ENCODE peak calls at places on chromosomes 4 and X, in seven cellular contexts. D is H1, K is trophoblast cell, G is mesendoderm, J is H9, B is neuronal stem cell, X is mesenchymal stem cell. W is an unnamed sample.

GRCh38 chr4:54784188-54784671 is 126.5 kb downstream of the KIT start:
- DNase-seq in D (no peak), X (peak; percentile 77), J (no peak), G (no peak), K (peak; percentile 58), B (no peak), W (peak; percentile 91)

GRCh38 chr4:155419266-155419665 is 42.5 kb upstream of the MAP9 start:
- DNase-seq in K (no peak), J (no peak), G (no peak), X (peak; percentile 79), B (no peak), D (no peak), W (peak; percentile 90)

GRCh38 chr4:185115827-185116232 is 27.2 kb upstream of the SLC25A4 start:
- DNase-seq in D (peak; percentile 52), J (peak; percentile 89), G (peak; percentile 99), B (no peak), K (peak; percentile 90), X (peak; percentile 89), W (peak; percentile 94)

GRCh38 chr4:77706717-77707116 is 101.1 kb downstream of the CXCL13 start:
- DNase-seq in G (no peak), B (no peak), J (no peak), D (no peak), X (no peak), K (no peak), W (no peak)

GRCh38 chr4:74631338-74631737 is 163.0 kb downstream of the BTC start:
- DNase-seq in J (no peak), D (no peak), X (peak; percentile 52), G (no peak), B (no peak), K (no peak), W (no peak)

GRCh38 chr4:107183155-107183774 is 147.2 kb upstream of the DKK2 start:
- DNase-seq in K (peak; percentile 82), B (peak; percentile 47), J (no peak), X (peak; percentile 64), G (peak; percentile 75), D (no peak), W (peak; percentile 58)

GRCh38 chrX:139905743-139906142 is 27.1 kb downstream of the ATP11C start:
- DNase-seq in X (no peak), B (no peak), J (no peak), K (no peak), D (no peak), G (no peak), W (no peak)

GRCh38 chrX:153637121-153638040 is 9.6 kb upstream of the DUSP9 start:
- DNase-seq in G (no peak), J (no peak), X (no peak), K (no peak), B (no peak), D (no peak), W (no peak)

GRCh38 chrX:40468033-40468979 is 112.5 kb upstream of the ATP6AP2 start:
- DNase-seq in K (peak; percentile 50), G (peak; percentile 76), D (no peak), B (no peak), J (peak; percentile 76), X (peak; percentile 38), W (peak; percentile 5)
- H3K23ac ChIP-seq in K (no peak overlapping the region), G (no peak overlapping the region), D (no peak overlapping the region), B (no peak overlapping the region), J (no peak overlapping the region), X (no peak overlapping the region), W (no peak overlapping the region)

GRCh38 chrX:144333429-144333828 is 449.6 kb downstream of the UBE2NL start:
- DNase-seq in G (no peak), K (no peak), B (no peak), D (no peak), X (no peak), J (no peak), W (no peak)
- H3K23ac ChIP-seq in G (no peak overlapping the region), K (no peak overlapping the region), B (no peak overlapping the region), D (no peak overlapping the region), X (no peak overlapping the region), J (no peak overlapping the region), W (no peak overlapping the region)

GRCh38 chr4:48035952-48036351 is 19.4 kb downstream of the NIPAL1 start:
- DNase-seq in B (no peak), K (no peak), D (no peak), X (no peak), J (no peak), G (no peak), W (no peak)

GRCh38 chr4:48033825-48034413 is 17.3 kb downstream of the NIPAL1 start:
- DNase-seq in B (no peak), K (peak; percentile 86), J (no peak), G (peak; percentile 67), D (peak; percentile 63), X (peak; percentile 10), W (peak; percentile 3)

GRCh38 chr4:48038666-48039065 is 22.1 kb downstream of the NIPAL1 start:
- DNase-seq in X (no peak), J (no peak), G (no peak), K (no peak), B (no peak), D (no peak), W (no peak)

GRCh38 chr4:48032721-48033120 is 16.1 kb downstream of the NIPAL1 start:
- DNase-seq in B (no peak), G (no peak), J (no peak), K (no peak), X (peak; percentile 5), D (no peak), W (no peak)

DNA sequence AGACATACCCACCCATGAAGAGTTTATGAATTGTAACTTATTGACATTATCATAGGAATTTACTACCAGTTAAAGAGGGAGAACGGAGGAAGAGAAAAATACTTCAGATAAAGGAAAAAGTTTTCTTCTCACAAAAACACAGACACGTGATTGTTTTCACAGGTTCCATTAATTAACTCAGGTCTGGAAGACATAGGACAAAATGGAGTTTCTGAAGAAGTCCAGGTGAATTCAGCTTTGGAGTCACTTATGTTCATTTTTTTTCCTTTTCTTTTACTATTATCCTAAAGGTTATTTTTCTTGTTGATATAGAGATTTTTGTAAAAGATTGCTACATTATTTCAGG is 20.5 kb downstream of the NIPAL1 start:
- DNase-seq in J (no peak), D (no peak), G (no peak), B (no peak), X (no peak), K (no peak), W (no peak)
- H3K23ac ChIP-seq in J (no peak overlapping the region), D (no peak overlapping the region), G (no peak overlapping the region), B (no peak overlapping the region), X (no peak overlapping the region), K (no peak overlapping the region), W (no peak overlapping the region)

DNA sequence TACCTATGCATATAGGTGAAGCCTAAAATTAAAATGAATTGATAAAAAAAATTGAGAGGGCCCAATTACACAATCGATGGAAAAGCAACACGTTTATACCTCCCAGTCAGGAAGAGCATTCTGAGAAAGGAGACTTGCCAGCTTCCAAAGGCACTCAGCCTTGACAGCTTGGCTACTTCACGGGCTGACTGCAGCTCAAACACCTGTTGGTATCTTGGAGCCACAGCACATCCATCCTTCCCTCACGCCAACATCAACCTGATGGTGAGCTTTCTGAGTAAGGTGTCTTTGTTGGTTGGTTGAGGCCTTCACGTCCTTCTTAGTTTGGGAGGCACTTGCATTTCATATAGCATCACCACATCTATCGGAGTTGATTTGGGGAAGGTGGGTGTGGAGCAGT is 598.9 kb upstream of the DIPK2B start:
- DNase-seq in G (no peak), X (no peak), D (no peak), J (no peak), B (no peak), K (no peak), W (no peak)
- H3K23ac ChIP-seq in G (no peak overlapping the region), X (no peak overlapping the region), D (no peak overlapping the region), J (no peak overlapping the region), B (no peak overlapping the region), K (no peak overlapping the region), W (no peak overlapping the region)

DNA sequence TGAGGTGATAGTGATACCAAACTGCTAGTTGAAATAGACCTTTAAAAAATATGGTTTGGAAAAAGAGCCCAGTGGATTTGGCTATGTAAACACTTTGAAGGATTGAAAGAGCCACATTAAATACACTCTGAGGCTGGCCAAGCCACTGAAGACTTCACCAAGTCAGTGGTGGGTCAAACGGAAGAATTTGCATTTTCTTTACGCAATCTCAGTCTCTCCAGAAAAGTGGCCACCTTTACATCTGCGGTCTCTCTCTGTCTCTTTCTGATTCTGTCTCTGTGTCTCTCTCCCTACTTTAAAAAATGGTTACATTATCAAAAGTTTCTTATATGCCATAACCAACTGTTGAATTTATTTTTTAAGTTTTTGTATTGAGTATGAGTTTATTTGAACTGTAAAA is 651.2 kb upstream of the PITX2 start:
- DNase-seq in X (no peak), J (no peak), D (no peak), B (no peak), K (no peak), G (no peak), W (no peak)
- H3K23ac ChIP-seq in X (no peak overlapping the region), J (no peak overlapping the region), D (no peak overlapping the region), B (no peak overlapping the region), K (no peak overlapping the region), G (no peak overlapping the region), W (no peak overlapping the region)

W was measured in IMR-90.